ENCODE peak calls at places on chromosomes 16 and 17, in six cellular contexts. U is tibial nerve, G is spleen, N is psoas muscle, J is adrenal gland, O is heart left ventricle. Z is an unnamed sample.

GRCh38 chr17:42255425-42255810 is 20.8 kb downstream of the STAT5B start:
- DNase-seq in U (no peak), G (no peak), N (no peak), J (no peak), O (no peak), Z (no peak)

GRCh38 chr17:74860229-74860998 is 729 bp upstream of the GRIN2C start:
- DNase-seq in U (no peak), G (no peak), N (no peak), J (no peak), O (no peak), Z (no peak)

GRCh38 chr16:50519602-50520001 is 28.6 kb upstream of the NKD1 start:
- DNase-seq in U (no peak), G (no peak), N (no peak), J (no peak), O (no peak), Z (no peak)

GRCh38 chr17:80798595-80799552 is 192.8 kb upstream of the CHMP6 start:
- DNase-seq in U (no peak), G (no peak), N (no peak), J (no peak), O (no peak), Z (no peak)

GRCh38 chr17:1606352-1606985 is 22.2 kb downstream of the SLC43A2 start:
- DNase-seq in U (no peak), G (no peak), N (no peak), J (no peak), O (no peak), Z (no peak)

GRCh38 chr17:5788266-5788900 is 204.1 kb upstream of the NLRP1 start:
- DNase-seq in U (no peak), G (no peak), N (no peak), J (no peak), O (no peak), Z (no peak)

GRCh38 chr16:88298882-88299745 is 83.6 kb upstream of the ZNF469 start:
- DNase-seq in U (no peak), G (no peak), N (peak; percentile 38), J (no peak), O (peak; percentile 14), Z (no peak)

GRCh38 chr17:76479515-76480048 is 12.2 kb downstream of the AANAT start:
- DNase-seq in U (no peak), G (no peak), N (no peak), J (no peak), O (no peak), Z (no peak)

GRCh38 chr16:68356249-68356918 is 45.6 kb downstream of the PRMT7 start:
- DNase-seq in U (no peak), G (no peak), N (no peak), J (no peak), O (no peak), Z (no peak)

GRCh38 chr16:57066625-57067024 is 25.8 kb upstream of the CPNE2 start:
- DNase-seq in U (no peak), G (no peak), N (no peak), J (no peak), O (no peak), Z (no peak)

GRCh38 chr17:61309362-61309761 is 90.3 kb upstream of the TBX2 start:
- DNase-seq in U (no peak), G (no peak), N (no peak), J (no peak), O (no peak), Z (no peak)

GRCh38 chr17:44906987-44907681 is 7.9 kb upstream of the EFTUD2 start:
- DNase-seq in U (no peak), G (peak; percentile 50), N (no peak), J (peak; percentile 12), O (no peak), Z (no peak)

DNA sequence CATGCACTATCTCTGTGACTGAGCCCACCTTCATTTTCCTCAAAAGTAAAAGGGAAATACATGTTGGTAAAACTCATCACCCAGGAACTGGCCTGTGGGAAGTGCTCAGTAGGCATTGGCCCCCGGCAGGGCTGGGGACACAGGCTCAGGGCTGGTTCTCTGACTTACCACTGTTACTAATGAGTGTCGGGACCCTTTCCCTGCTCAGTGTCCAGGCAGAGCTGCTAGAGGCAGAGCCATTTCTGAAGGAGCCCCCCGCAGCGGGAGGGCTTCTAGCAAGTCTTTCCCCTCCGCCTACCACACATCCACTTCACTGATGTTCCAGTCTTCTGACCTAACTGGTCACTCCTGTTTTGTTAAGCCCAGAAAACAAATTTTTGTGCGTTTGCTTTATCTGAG is 1.7 kb upstream of the PEMT start:
- DNase-seq in U (no peak), G (no peak), N (no peak), J (no peak), O (no peak), Z (no peak)
- H3K4me3 ChIP-seq in U (no peak overlapping the region), G (no peak overlapping the region), N (peak overlapping the region; percentile 96), J (no peak overlapping the region), O (no peak overlapping the region), Z (no peak overlapping the region)

GRCh38 chr17:73740370-73740769 is 96.1 kb upstream of the SDK2 start:
- DNase-seq in U (no peak), G (no peak), N (no peak), J (no peak), O (no peak), Z (no peak)
- H3K27me3 ChIP-seq in U (no peaks in the 10 kb centered on the region), G (no peaks in the 10 kb centered on the region), N (peaks cover 14% of the 10 kb centered on the region), J (no peaks in the 10 kb centered on the region), O (peaks cover under 1% of the 10 kb centered on the region), Z (no peaks in the 10 kb centered on the region)

GRCh38 chr16:22014271-22014873 is 6.5 kb downstream of the MOSMO start:
- DNase-seq in U (no peak), G (no peak), N (no peak), J (no peak), O (no peak), Z (no peak)
- H3K4me3 ChIP-seq in U (no peak overlapping the region), G (no peak overlapping the region), N (no peak overlapping the region), J (no peak overlapping the region), O (no peak overlapping the region), Z (no peak overlapping the region)

GRCh38 chr17:52297230-52298010 is 138.9 kb upstream of the CA10 start:
- DNase-seq in U (no peak), G (no peak), N (no peak), J (no peak), O (no peak), Z (no peak)
- H3K27me3 ChIP-seq in U (no peaks in the 10 kb centered on the region), G (no peaks in the 10 kb centered on the region), N (no peaks in the 10 kb centered on the region), J (no peaks in the 10 kb centered on the region), O (no peaks in the 10 kb centered on the region), Z (no peaks in the 10 kb centered on the region)

GRCh38 chr16:4613636-4614570 is 785 bp downstream of the UBALD1 start:
- DNase-seq in U (no peak), G (peak; percentile 90), N (peak; percentile 70), J (peak; percentile 48), O (no peak), Z (no peak)

GRCh38 chr16:4610011-4611005 is 4.4 kb downstream of the UBALD1 start:
- DNase-seq in U (no peak), G (peak; percentile 69), N (no peak), J (no peak), O (no peak), Z (no peak)

GRCh38 chr16:4612977-4613635 is 1.6 kb downstream of the UBALD1 start:
- DNase-seq in U (no peak), G (peak; percentile 82), N (no peak), J (no peak), O (no peak), Z (no peak)

GRCh38 chr16:4611337-4612023 is 3.2 kb downstream of the UBALD1 start:
- DNase-seq in U (no peak), G (peak; percentile 73), N (no peak), J (no peak), O (no peak), Z (no peak)

DNA sequence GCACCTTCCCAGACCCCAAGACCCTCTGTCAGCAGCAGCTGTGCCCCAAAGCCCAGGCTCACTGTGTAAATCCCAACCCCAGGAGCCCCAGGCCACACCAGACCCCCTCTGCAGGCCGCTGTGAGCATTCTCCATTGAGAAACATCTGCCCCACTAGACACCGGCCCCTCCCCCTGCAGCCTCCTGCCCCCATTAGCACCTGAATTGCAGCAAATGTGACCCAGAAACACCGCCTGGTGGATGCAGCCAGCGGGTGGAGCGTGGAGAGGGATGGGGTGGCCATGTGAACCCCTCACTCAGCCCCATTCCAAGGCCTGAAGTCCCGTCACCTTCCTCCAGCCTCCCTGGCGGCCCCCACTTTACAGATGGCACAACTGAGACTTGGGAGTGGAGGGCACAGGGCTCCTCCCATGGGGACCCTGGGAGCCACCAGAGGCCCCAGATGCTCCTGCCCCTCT is 2.2 kb downstream of the UBALD1 start:
- DNase-seq in U (no peak), G (peak; percentile 77), N (no peak), J (no peak), O (no peak), Z (no peak)
- H3K4me3 ChIP-seq in U (no peak overlapping the region), G (no peak overlapping the region), N (peak overlapping the region; percentile 80), J (no peak overlapping the region), O (no peak overlapping the region), Z (peak overlapping the region; percentile 84)

GRCh38 chr16:25699069-25699468 is 7.3 kb downstream of the HS3ST4 start:
- DNase-seq in U (no peak), G (no peak), N (no peak), J (no peak), O (no peak), Z (no peak)
- H3K27me3 ChIP-seq in U (no peaks in the 10 kb centered on the region), G (peaks cover 7% of the 10 kb centered on the region), N (peaks cover 28% of the 10 kb centered on the region), J (peaks cover 27% of the 10 kb centered on the region), O (peaks cover 62% of the 10 kb centered on the region), Z (peaks cover 2% of the 10 kb centered on the region)

GRCh38 chr17:37176683-37177082 is 199.1 kb upstream of the C17orf78 start:
- DNase-seq in U (no peak), G (no peak), N (no peak), J (no peak), O (no peak), Z (no peak)

GRCh38 chr17:37179893-37180292 is 195.9 kb upstream of the C17orf78 start:
- DNase-seq in U (no peak), G (no peak), N (no peak), J (no peak), O (no peak), Z (peak; percentile 32)

GRCh38 chr17:37177234-37177633 is 198.6 kb upstream of the C17orf78 start:
- DNase-seq in U (no peak), G (no peak), N (no peak), J (no peak), O (no peak), Z (no peak)

GRCh38 chr17:37182786-37183185 is 193.0 kb upstream of the C17orf78 start:
- DNase-seq in U (no peak), G (no peak), N (no peak), J (no peak), O (no peak), Z (no peak)

GRCh38 chr17:37180371-37180770 is 195.4 kb upstream of the C17orf78 start:
- DNase-seq in U (no peak), G (no peak), N (no peak), J (no peak), O (no peak), Z (no peak)
- H3K4me3 ChIP-seq in U (no peak overlapping the region), G (no peak overlapping the region), N (no peak overlapping the region), J (no peak overlapping the region), O (no peak overlapping the region), Z (no peak overlapping the region)

GRCh38 chr16:1913327-1914083 is 4.7 kb downstream of the HS3ST6 start:
- DNase-seq in U (no peak), G (no peak), N (no peak), J (no peak), O (no peak), Z (no peak)
- H3K27me3 ChIP-seq in U (no peaks in the 10 kb centered on the region), G (peaks cover 31% of the 10 kb centered on the region), N (peaks cover 57% of the 10 kb centered on the region), J (peaks cover 21% of the 10 kb centered on the region), O (peaks cover 68% of the 10 kb centered on the region), Z (peaks cover 62% of the 10 kb centered on the region)

Z was measured in AG04450.